ENCODE peak calls at places on chromosomes 5 and 9, in ten cellular contexts. X is pancreas, U is psoas muscle, H is mucosa of descending colon, S is AG10803, W is BJ, I is left lung, Z is GM12878, Y is fibroblast of lung, J is choroid plexus epithelial cell. Q is an unnamed sample.

GRCh38 chr9:137456864-137457405 is 2.2 kb downstream of the NSMF start:
- DNase-seq in S (no peak), W (no peak), H (peak; percentile 26), I (peak; percentile 32), Z (no peak), U (peak; percentile 13), X (peak; percentile 45), J (no peak), Y (no peak), Q (no peak)

GRCh38 chr5:93058309-93058708 is 522.7 kb downstream of the NR2F1-AS1 start:
- DNase-seq in H (no peak), J (peak; percentile 86), U (no peak), X (no peak), I (no peak), Z (no peak), Y (peak; percentile 97), S (peak; percentile 84), W (peak; percentile 82), Q (peak; percentile 88)

GRCh38 chr9:94869415-94869838 is 142.9 kb downstream of the AOPEP start:
- DNase-seq in S (no peak), Z (no peak), U (no peak), H (no peak), I (no peak), W (no peak), Y (no peak), J (peak; percentile 36), X (no peak), Q (no peak)

GRCh38 chr9:37079370-37080164 is 40.8 kb upstream of the ZCCHC7 start:
- DNase-seq in S (peak; percentile 91), J (peak; percentile 94), Y (peak; percentile 92), Z (peak; percentile 93), H (peak; percentile 92), W (peak; percentile 61), I (peak; percentile 96), X (peak; percentile 97), U (peak; percentile 92), Q (peak; percentile 91)

GRCh38 chr9:33455952-33456351 is 8.6 kb upstream of the AQP3 start:
- DNase-seq in X (peak; percentile 0), U (no peak), W (no peak), Y (no peak), Z (no peak), J (no peak), S (no peak), I (no peak), H (no peak), Q (no peak)

GRCh38 chr9:137189297-137190295 is 1.1 kb downstream of the SSNA1 start:
- DNase-seq in X (no peak), I (no peak), U (no peak), Z (no peak), H (peak; percentile 43), W (no peak), S (no peak), Y (no peak), J (no peak), Q (no peak)

GRCh38 chr5:103808464-103809106 is 246.0 kb upstream of the NUDT12 start:
- DNase-seq in X (no peak), Z (no peak), I (no peak), S (peak; percentile 40), J (peak; percentile 80), U (no peak), Y (peak; percentile 73), W (no peak), H (no peak), Q (peak; percentile 45)

GRCh38 chr5:116420540-116420939 is 154.1 kb downstream of the SEMA6A start:
- DNase-seq in S (no peak), X (no peak), Y (no peak), J (no peak), H (no peak), U (no peak), W (no peak), Z (no peak), I (no peak), Q (no peak)

GRCh38 chr9:125586173-125586512 is 120.9 kb downstream of the MAPKAP1 start:
- DNase-seq in U (no peak), X (no peak), H (peak; percentile 34), Z (no peak), S (no peak), I (no peak), Y (no peak), W (no peak), J (no peak), Q (no peak)

GRCh38 chr9:112753725-112754124 is 3.2 kb downstream of the SNX30 start:
- DNase-seq in W (peak; percentile 66), Y (peak; percentile 71), U (no peak), Z (no peak), X (no peak), S (peak; percentile 84), I (no peak), H (no peak), J (peak; percentile 91), Q (peak; percentile 87)

GRCh38 chr5:8254674-8255073 is 385.7 kb downstream of the MTRR start:
- DNase-seq in U (no peak), I (no peak), Y (no peak), Z (no peak), W (no peak), H (no peak), X (no peak), S (no peak), J (no peak), Q (no peak)

DNA sequence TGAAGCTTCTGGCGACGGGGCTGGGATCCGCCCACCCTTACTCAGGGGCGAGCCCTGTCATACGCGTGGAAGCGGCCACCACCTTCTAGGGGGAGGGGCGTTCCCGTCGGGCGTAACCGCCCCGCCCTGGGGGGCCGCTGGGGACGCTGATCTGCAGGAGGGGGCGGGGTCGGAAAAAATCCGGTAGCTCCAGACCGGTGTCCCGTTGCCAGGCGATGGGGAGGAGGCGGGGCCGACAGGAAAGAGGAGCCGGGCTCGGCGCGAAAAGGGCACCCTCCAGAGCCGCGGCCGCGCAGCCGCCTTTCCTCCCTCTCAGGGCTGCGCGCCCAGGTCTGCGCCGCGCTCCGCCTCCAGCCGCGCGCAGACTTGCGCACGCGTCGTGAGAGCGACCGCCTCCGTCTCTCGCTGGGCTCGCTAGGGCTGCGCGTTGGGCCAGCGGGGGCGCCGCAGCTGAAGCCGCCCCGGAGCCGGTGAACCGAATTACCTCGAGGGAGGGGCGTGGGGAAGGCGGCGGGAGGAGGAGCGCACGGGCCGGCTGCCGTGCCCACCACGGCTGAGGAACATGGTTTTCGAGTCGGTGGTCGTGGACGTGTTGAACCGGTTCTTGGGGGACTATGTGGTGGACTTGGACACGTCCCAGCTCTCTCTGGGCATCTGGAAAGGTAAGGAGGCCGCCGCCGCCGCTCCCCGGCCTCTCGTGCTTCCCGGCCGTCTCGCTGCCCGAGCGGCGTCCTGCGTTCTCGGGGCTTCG is at the start of gene VPS13A:
- DNase-seq in H (peak; percentile 95), S (peak; percentile 83), I (peak; percentile 93), X (peak; percentile 95), J (peak; percentile 96), Y (peak; percentile 86), Z (peak; percentile 69), W (peak; percentile 56), U (peak; percentile 92), Q (peak; percentile 83)
- TF ChIP-seq CTCF in H (no peak), S (peak; percentile 3), I (no peak), X (no peak), J (no peak), Y (peak; percentile 8), Z (peak; percentile 25), W (peak; percentile 31), U (peak; percentile 29), Q (no peak)

GRCh38 chr5:35229076-35230042 is 928 bp downstream of the PRLR start:
- DNase-seq in Y (no peak), W (no peak), J (no peak), S (no peak), Z (no peak), I (peak; percentile 42), H (peak; percentile 69), U (no peak), X (peak; percentile 81), Q (peak; percentile 8)
- H3K4me3 ChIP-seq in Y (peak overlapping the region; percentile 19), W (peak overlapping the region; percentile 33), J (no peak overlapping the region), S (peak overlapping the region; percentile 29), Z (peak overlapping the region; percentile 64), I (peak overlapping the region; percentile 41), H (peak overlapping the region; percentile 34), U (peak overlapping the region; percentile 50), X (peak overlapping the region; percentile 66), Q (no peak overlapping the region)

GRCh38 chr9:121057821-121058220 is 7.7 kb upstream of the C5 start:
- DNase-seq in J (no peak), U (no peak), S (no peak), Y (no peak), Z (no peak), W (no peak), H (no peak), I (no peak), X (no peak), Q (no peak)

GRCh38 chr9:121059998-121060636 is 10.0 kb upstream of the C5 start:
- DNase-seq in J (peak; percentile 87), H (no peak), Y (peak; percentile 83), X (no peak), Z (no peak), U (no peak), S (peak; percentile 69), W (no peak), I (no peak), Q (peak; percentile 74)

GRCh38 chr9:121059513-121059912 is 9.4 kb upstream of the C5 start:
- DNase-seq in U (no peak), S (no peak), X (no peak), W (no peak), I (no peak), H (no peak), Y (no peak), J (no peak), Z (no peak), Q (no peak)

GRCh38 chr9:121053544-121053943 is 3.5 kb upstream of the C5 start:
- DNase-seq in Z (no peak), X (no peak), U (no peak), I (no peak), H (no peak), S (no peak), Y (no peak), J (no peak), W (no peak), Q (no peak)

DNA sequence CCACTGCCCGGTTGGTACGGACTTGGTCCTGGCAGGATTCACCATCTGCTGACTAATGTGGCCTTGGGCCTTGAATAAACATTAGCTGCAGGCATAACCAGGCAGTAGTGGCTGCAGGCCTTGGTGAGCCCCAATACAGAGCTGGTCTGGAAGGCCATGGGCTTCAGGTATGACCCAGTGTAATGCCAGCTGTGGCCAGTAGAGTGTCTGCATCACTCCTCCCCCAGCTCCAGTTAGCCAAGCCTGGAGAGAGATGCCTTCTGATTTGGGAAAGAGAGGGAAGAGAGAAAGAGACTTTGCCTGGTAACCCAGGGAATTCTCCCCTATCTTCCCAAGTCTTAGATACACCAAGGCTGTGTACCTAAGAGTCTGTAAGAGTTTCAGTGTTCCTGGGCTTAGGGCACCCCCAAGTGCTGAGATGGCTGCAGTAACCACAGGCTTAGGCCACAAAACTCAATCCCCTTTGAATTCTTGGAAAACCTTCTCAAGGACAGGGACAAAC is 5.6 kb upstream of the C5 start:
- DNase-seq in Y (no peak), U (no peak), W (no peak), X (peak; percentile 61), I (no peak), H (no peak), J (peak; percentile 18), S (no peak), Z (no peak), Q (peak; percentile 3)
- TF ChIP-seq CTCF in Y (peak; percentile 44), U (no peak), W (peak; percentile 33), X (peak; percentile 46), I (no peak), H (no peak), J (peak; percentile 57), S (peak; percentile 33), Z (no peak), Q (peak; percentile 34)

GRCh38 chr5:138874241-138874640 is 894 bp downstream of the LRRTM2 start:
- DNase-seq in U (no peak), Y (peak; percentile 40), X (no peak), S (peak; percentile 3), Z (no peak), H (no peak), W (no peak), I (no peak), J (no peak), Q (no peak)
- H3K4me3 ChIP-seq in U (no peak overlapping the region), Y (peak overlapping the region; percentile 36), X (no peak overlapping the region), S (peak overlapping the region; percentile 40), Z (no peak overlapping the region), H (no peak overlapping the region), W (no peak overlapping the region), I (no peak overlapping the region), J (no peak overlapping the region), Q (no peak overlapping the region)

Q was measured in fibroblast of mammary gland.